ENCODE peak calls at places on chromosomes 16 and 17, in eight cellular contexts. One of them, this sample, is unnamed.

GRCh38 chr17:67443931-67444597 is 67.0 kb downstream of the PITPNC1 start:
- DNase-seq in posterior vena cava: no peak
- DNase-seq in LoVo: no peak
- DNase-seq in astrocyte of the spinal cord: peak
- DNase-seq in foreskin melanocyte: peak
- DNase-seq in T-helper 9 cell: no peak
- DNase-seq in C1 segment of cervical spinal cord: no peak
- DNase-seq in IMR-90: peak
- DNase-seq in this sample: no peak

GRCh38 chr17:27559996-27560481 is 70.9 kb upstream of the LGALS9 start:
- DNase-seq in posterior vena cava: peak
- DNase-seq in T-helper 9 cell: no peak
- DNase-seq in astrocyte of the spinal cord: peak
- DNase-seq in IMR-90: peak
- DNase-seq in C1 segment of cervical spinal cord: peak
- DNase-seq in foreskin melanocyte: peak
- DNase-seq in LoVo: no peak
- DNase-seq in this sample: no peak

GRCh38 chr17:35891273-35891672 is 11.1 kb upstream of the CCL5 start:
- DNase-seq in posterior vena cava: no peak
- DNase-seq in astrocyte of the spinal cord: no peak
- DNase-seq in C1 segment of cervical spinal cord: no peak
- DNase-seq in LoVo: no peak
- DNase-seq in foreskin melanocyte: no peak
- DNase-seq in T-helper 9 cell: no peak
- DNase-seq in IMR-90: no peak
- DNase-seq in this sample: no peak

GRCh38 chr16:80274576-80275191 is 266.1 kb upstream of the DYNLRB2 start:
- DNase-seq in LoVo: no peak
- DNase-seq in T-helper 9 cell: no peak
- DNase-seq in posterior vena cava: no peak
- DNase-seq in astrocyte of the spinal cord: peak
- DNase-seq in IMR-90: peak
- DNase-seq in C1 segment of cervical spinal cord: no peak
- DNase-seq in foreskin melanocyte: no peak
- DNase-seq in this sample: no peak

GRCh38 chr17:17355426-17355825 is 52.3 kb downstream of the NT5M start:
- DNase-seq in C1 segment of cervical spinal cord: no peak
- DNase-seq in LoVo: no peak
- DNase-seq in astrocyte of the spinal cord: no peak
- DNase-seq in IMR-90: no peak
- DNase-seq in foreskin melanocyte: no peak
- DNase-seq in T-helper 9 cell: no peak
- DNase-seq in posterior vena cava: peak
- DNase-seq in this sample: no peak

GRCh38 chr17:66373944-66374817 is 71.8 kb downstream of the PRKCA start:
- DNase-seq in T-helper 9 cell: peak
- DNase-seq in LoVo: no peak
- DNase-seq in C1 segment of cervical spinal cord: peak
- DNase-seq in IMR-90: no peak
- DNase-seq in posterior vena cava: peak
- DNase-seq in foreskin melanocyte: peak
- DNase-seq in astrocyte of the spinal cord: no peak
- DNase-seq in this sample: peak

GRCh38 chr16:19014456-19014855 is 30.7 kb downstream of the TMC7 start:
- DNase-seq in C1 segment of cervical spinal cord: no peak
- DNase-seq in foreskin melanocyte: no peak
- DNase-seq in T-helper 9 cell: no peak
- DNase-seq in IMR-90: no peak
- DNase-seq in LoVo: no peak
- DNase-seq in posterior vena cava: no peak
- DNase-seq in astrocyte of the spinal cord: no peak
- DNase-seq in this sample: no peak

GRCh38 chr16:10514369-10515055 is 65.9 kb downstream of the EMP2 start:
- DNase-seq in C1 segment of cervical spinal cord: no peak
- DNase-seq in IMR-90: peak
- DNase-seq in T-helper 9 cell: peak
- DNase-seq in LoVo: peak
- DNase-seq in posterior vena cava: no peak
- DNase-seq in astrocyte of the spinal cord: peak
- DNase-seq in foreskin melanocyte: peak
- DNase-seq in this sample: peak

GRCh38 chr17:41528959-41529353 is 848 bp upstream of the KRT19 start:
- DNase-seq in IMR-90: no peak
- DNase-seq in astrocyte of the spinal cord: no peak
- DNase-seq in C1 segment of cervical spinal cord: no peak
- DNase-seq in T-helper 9 cell: no peak
- DNase-seq in LoVo: peak
- DNase-seq in posterior vena cava: no peak
- DNase-seq in foreskin melanocyte: no peak
- DNase-seq in this sample: no peak

GRCh38 chr16:3193221-3194212 is 5.5 kb downstream of the OR1F1 start:
- DNase-seq in foreskin melanocyte: no peak
- DNase-seq in IMR-90: no peak
- DNase-seq in posterior vena cava: no peak
- DNase-seq in C1 segment of cervical spinal cord: no peak
- DNase-seq in astrocyte of the spinal cord: no peak
- DNase-seq in T-helper 9 cell: no peak
- DNase-seq in LoVo: no peak
- DNase-seq in this sample: no peak

GRCh38 chr17:8900626-8901585 is 33.4 kb upstream of the PIK3R6 start:
- DNase-seq in LoVo: no peak
- DNase-seq in astrocyte of the spinal cord: no peak
- DNase-seq in IMR-90: no peak
- DNase-seq in posterior vena cava: no peak
- DNase-seq in T-helper 9 cell: no peak
- DNase-seq in C1 segment of cervical spinal cord: no peak
- DNase-seq in foreskin melanocyte: no peak
- DNase-seq in this sample: no peak

GRCh38 chr17:40550608-40551007 is 14.7 kb downstream of the CCR7 start:
- DNase-seq in C1 segment of cervical spinal cord: no peak
- DNase-seq in foreskin melanocyte: no peak
- DNase-seq in posterior vena cava: peak
- DNase-seq in astrocyte of the spinal cord: peak
- DNase-seq in T-helper 9 cell: no peak
- DNase-seq in LoVo: no peak
- DNase-seq in IMR-90: peak
- DNase-seq in this sample: no peak

GRCh38 chr17:27609606-27610303 is 21.2 kb upstream of the LGALS9 start:
- DNase-seq in T-helper 9 cell: no peak
- DNase-seq in C1 segment of cervical spinal cord: no peak
- DNase-seq in posterior vena cava: no peak
- DNase-seq in LoVo: no peak
- DNase-seq in foreskin melanocyte: no peak
- DNase-seq in astrocyte of the spinal cord: peak
- DNase-seq in IMR-90: peak
- DNase-seq in this sample: peak

GRCh38 chr17:48484850-48485249 is 46.0 kb downstream of the HOXB1 start:
- DNase-seq in C1 segment of cervical spinal cord: no peak
- DNase-seq in foreskin melanocyte: peak
- DNase-seq in T-helper 9 cell: no peak
- DNase-seq in IMR-90: peak
- DNase-seq in LoVo: no peak
- DNase-seq in astrocyte of the spinal cord: peak
- DNase-seq in posterior vena cava: no peak
- DNase-seq in this sample: no peak

GRCh38 chr17:28747046-28747691 is 3.4 kb downstream of the TRAF4 start:
- DNase-seq in foreskin melanocyte: no peak
- DNase-seq in C1 segment of cervical spinal cord: peak
- DNase-seq in T-helper 9 cell: no peak
- DNase-seq in posterior vena cava: peak
- DNase-seq in astrocyte of the spinal cord: no peak
- DNase-seq in LoVo: no peak
- DNase-seq in IMR-90: no peak
- DNase-seq in this sample: no peak

GRCh38 chr17:38583833-38584349 is 21.9 kb downstream of the SRCIN1 start:
- DNase-seq in foreskin melanocyte: no peak
- DNase-seq in LoVo: no peak
- DNase-seq in IMR-90: no peak
- DNase-seq in T-helper 9 cell: no peak
- DNase-seq in astrocyte of the spinal cord: no peak
- DNase-seq in C1 segment of cervical spinal cord: no peak
- DNase-seq in posterior vena cava: no peak
- DNase-seq in this sample: no peak

GRCh38 chr16:4936991-4937781 is at the start of gene PPL:
- DNase-seq in LoVo: peak
- DNase-seq in T-helper 9 cell: no peak
- DNase-seq in IMR-90: no peak
- DNase-seq in astrocyte of the spinal cord: no peak
- DNase-seq in foreskin melanocyte: no peak
- DNase-seq in posterior vena cava: no peak
- DNase-seq in C1 segment of cervical spinal cord: no peak
- DNase-seq in this sample: peak

GRCh38 chr17:47117386-47117785 is 71.7 kb downstream of the CDC27 start:
- DNase-seq in C1 segment of cervical spinal cord: no peak
- DNase-seq in IMR-90: no peak
- DNase-seq in LoVo: no peak
- DNase-seq in astrocyte of the spinal cord: no peak
- DNase-seq in posterior vena cava: no peak
- DNase-seq in foreskin melanocyte: peak
- DNase-seq in T-helper 9 cell: no peak
- DNase-seq in this sample: no peak

GRCh38 chr16:55487048-55487803 is 8.2 kb downstream of the MMP2 start:
- DNase-seq in astrocyte of the spinal cord: peak
- DNase-seq in C1 segment of cervical spinal cord: no peak
- DNase-seq in foreskin melanocyte: no peak
- DNase-seq in posterior vena cava: peak
- DNase-seq in IMR-90: peak
- DNase-seq in LoVo: no peak
- DNase-seq in T-helper 9 cell: no peak
- DNase-seq in this sample: no peak

GRCh38 chr17:77280304-77280910 is 139.6 kb downstream of the SEC14L1 start:
- DNase-seq in T-helper 9 cell: no peak
- DNase-seq in LoVo: peak
- DNase-seq in C1 segment of cervical spinal cord: no peak
- DNase-seq in foreskin melanocyte: no peak
- DNase-seq in astrocyte of the spinal cord: peak
- DNase-seq in IMR-90: peak
- DNase-seq in posterior vena cava: no peak
- DNase-seq in this sample: peak

GRCh38 chr17:69524854-69525253 is 110.4 kb downstream of the MAP2K6 start:
- DNase-seq in LoVo: no peak
- DNase-seq in IMR-90: no peak
- DNase-seq in posterior vena cava: no peak
- DNase-seq in foreskin melanocyte: no peak
- DNase-seq in astrocyte of the spinal cord: no peak
- DNase-seq in T-helper 9 cell: no peak
- DNase-seq in C1 segment of cervical spinal cord: no peak
- DNase-seq in this sample: no peak

GRCh38 chr17:46001390-46002310 is 2.6 kb downstream of the STH start:
- DNase-seq in C1 segment of cervical spinal cord: peak
- DNase-seq in LoVo: no peak
- DNase-seq in T-helper 9 cell: no peak
- DNase-seq in astrocyte of the spinal cord: no peak
- DNase-seq in IMR-90: no peak
- DNase-seq in foreskin melanocyte: no peak
- DNase-seq in posterior vena cava: no peak
- DNase-seq in this sample: no peak

GRCh38 chr16:67482260-67482924 is 955 bp downstream of the AGRP start:
- DNase-seq in foreskin melanocyte: peak
- DNase-seq in IMR-90: no peak
- DNase-seq in astrocyte of the spinal cord: no peak
- DNase-seq in LoVo: no peak
- DNase-seq in C1 segment of cervical spinal cord: no peak
- DNase-seq in T-helper 9 cell: no peak
- DNase-seq in posterior vena cava: no peak
- DNase-seq in this sample: no peak

GRCh38 chr17:18008496-18009268 is 30.3 kb downstream of the ATPAF2 start:
- DNase-seq in posterior vena cava: no peak
- DNase-seq in astrocyte of the spinal cord: peak
- DNase-seq in IMR-90: peak
- DNase-seq in LoVo: no peak
- DNase-seq in T-helper 9 cell: no peak
- DNase-seq in C1 segment of cervical spinal cord: no peak
- DNase-seq in foreskin melanocyte: no peak
- DNase-seq in this sample: no peak

GRCh38 chr17:2071421-2072281 is 16.7 kb downstream of the HIC1 start:
- DNase-seq in LoVo: no peak
- DNase-seq in C1 segment of cervical spinal cord: no peak
- DNase-seq in astrocyte of the spinal cord: peak
- DNase-seq in posterior vena cava: peak
- DNase-seq in foreskin melanocyte: no peak
- DNase-seq in IMR-90: peak
- DNase-seq in T-helper 9 cell: no peak
- DNase-seq in this sample: no peak

GRCh38 chr16:64654137-64654652 is 467.7 kb downstream of the CDH11 start:
- DNase-seq in LoVo: no peak
- DNase-seq in posterior vena cava: no peak
- DNase-seq in astrocyte of the spinal cord: peak
- DNase-seq in IMR-90: peak
- DNase-seq in T-helper 9 cell: no peak
- DNase-seq in C1 segment of cervical spinal cord: no peak
- DNase-seq in foreskin melanocyte: no peak
- DNase-seq in this sample: no peak

GRCh38 chr17:68034452-68034776 is 1.1 kb upstream of the KPNA2 start:
- DNase-seq in C1 segment of cervical spinal cord: no peak
- DNase-seq in T-helper 9 cell: no peak
- DNase-seq in LoVo: no peak
- DNase-seq in posterior vena cava: no peak
- DNase-seq in IMR-90: no peak
- DNase-seq in astrocyte of the spinal cord: no peak
- DNase-seq in foreskin melanocyte: no peak
- DNase-seq in this sample: no peak

GRCh38 chr17:12719948-12720347 is 54.3 kb downstream of the MYOCD start:
- DNase-seq in astrocyte of the spinal cord: no peak
- DNase-seq in foreskin melanocyte: no peak
- DNase-seq in C1 segment of cervical spinal cord: no peak
- DNase-seq in LoVo: no peak
- DNase-seq in T-helper 9 cell: no peak
- DNase-seq in posterior vena cava: no peak
- DNase-seq in IMR-90: no peak
- DNase-seq in this sample: no peak

GRCh38 chr16:49931931-49932330 is 76.0 kb upstream of the ZNF423 start:
- DNase-seq in T-helper 9 cell: no peak
- DNase-seq in C1 segment of cervical spinal cord: no peak
- DNase-seq in foreskin melanocyte: no peak
- DNase-seq in IMR-90: no peak
- DNase-seq in posterior vena cava: peak
- DNase-seq in LoVo: no peak
- DNase-seq in astrocyte of the spinal cord: no peak
- DNase-seq in this sample: no peak

GRCh38 chr17:75679706-75680201 is 12.6 kb downstream of the SAP30BP start:
- DNase-seq in C1 segment of cervical spinal cord: no peak
- DNase-seq in foreskin melanocyte: no peak
- DNase-seq in LoVo: peak
- DNase-seq in posterior vena cava: peak
- DNase-seq in IMR-90: no peak
- DNase-seq in astrocyte of the spinal cord: peak
- DNase-seq in T-helper 9 cell: no peak
- DNase-seq in this sample: no peak